ENCODE peak calls at places on chromosomes 7 and 10, in four cellular contexts. One of them, this sample, is unnamed.
A peak's percentile ranks its signal among the peaks of the same experiment; 100 is the strongest.

GRCh38 chr10:59607971-59608370 is 101.7 kb downstream of the SLC16A9 start:
- DNase-seq in HepG2: no peak
- DNase-seq in K562: no peak
- DNase-seq in GM12878: no peak
- DNase-seq in this sample: no peak

GRCh38 chr10:101995451-101996063 is 60.4 kb downstream of the ARMH3 start:
- DNase-seq in HepG2: peak; percentile 33
- DNase-seq in K562: no peak
- DNase-seq in GM12878: no peak
- DNase-seq in this sample: no peak

GRCh38 chr7:44681645-44682044 is 67.0 kb upstream of the ZMIZ2 start:
- DNase-seq in HepG2: no peak
- DNase-seq in K562: no peak
- DNase-seq in GM12878: no peak
- DNase-seq in this sample: no peak

GRCh38 chr7:66877577-66878300 is 43.3 kb upstream of the TMEM248 start:
- DNase-seq in HepG2: no peak
- DNase-seq in K562: no peak
- DNase-seq in GM12878: peak; percentile 54
- DNase-seq in this sample: no peak

GRCh38 chr10:126500866-126501265 is 112.6 kb upstream of the ADAM12 start:
- DNase-seq in HepG2: no peak
- DNase-seq in K562: no peak
- DNase-seq in GM12878: no peak
- DNase-seq in this sample: no peak

GRCh38 chr10:129793479-129793878 is 170.6 kb downstream of the EBF3 start:
- DNase-seq in HepG2: peak; percentile 44
- DNase-seq in K562: no peak
- DNase-seq in GM12878: no peak
- DNase-seq in this sample: no peak

GRCh38 chr10:102781921-102782542 is 38.3 kb downstream of the WBP1L start:
- DNase-seq in HepG2: no peak
- DNase-seq in K562: no peak
- DNase-seq in GM12878: no peak
- DNase-seq in this sample: no peak

GRCh38 chr7:112515989-112516388 is 35.2 kb downstream of the LSMEM1 start:
- DNase-seq in HepG2: no peak
- DNase-seq in K562: peak; percentile 40
- DNase-seq in GM12878: no peak
- DNase-seq in this sample: no peak

GRCh38 chr7:7557252-7557651 is 9.4 kb upstream of the MIOS start:
- DNase-seq in HepG2: no peak
- DNase-seq in K562: no peak
- DNase-seq in GM12878: no peak
- DNase-seq in this sample: no peak

GRCh38 chr7:67913604-67914003 is 917.0 kb downstream of the TYW1 start:
- DNase-seq in HepG2: no peak
- DNase-seq in K562: no peak
- DNase-seq in GM12878: no peak
- DNase-seq in this sample: no peak

GRCh38 chr10:100510533-100511308 is 8.9 kb downstream of the SEC31B start:
- DNase-seq in HepG2: no peak
- DNase-seq in K562: no peak
- DNase-seq in GM12878: no peak
- DNase-seq in this sample: no peak

GRCh38 chr7:13028731-13029099 is 341.3 kb downstream of the ARL4A start:
- DNase-seq in HepG2: no peak
- DNase-seq in K562: no peak
- DNase-seq in GM12878: no peak
- DNase-seq in this sample: no peak

GRCh38 chr10:3248526-3249255 is 76.1 kb upstream of the PITRM1 start:
- DNase-seq in HepG2: no peak
- DNase-seq in K562: peak; percentile 22
- DNase-seq in GM12878: no peak
- DNase-seq in this sample: no peak

GRCh38 chr7:14228341-14228740 is 238.9 kb upstream of the ETV1 start:
- DNase-seq in HepG2: no peak
- DNase-seq in K562: no peak
- DNase-seq in GM12878: no peak
- DNase-seq in this sample: no peak

GRCh38 chr10:70296406-70296899 is 12.6 kb upstream of the NPFFR1 start:
- DNase-seq in HepG2: no peak
- DNase-seq in K562: peak; percentile 82
- DNase-seq in GM12878: no peak
- DNase-seq in this sample: no peak

DNA sequence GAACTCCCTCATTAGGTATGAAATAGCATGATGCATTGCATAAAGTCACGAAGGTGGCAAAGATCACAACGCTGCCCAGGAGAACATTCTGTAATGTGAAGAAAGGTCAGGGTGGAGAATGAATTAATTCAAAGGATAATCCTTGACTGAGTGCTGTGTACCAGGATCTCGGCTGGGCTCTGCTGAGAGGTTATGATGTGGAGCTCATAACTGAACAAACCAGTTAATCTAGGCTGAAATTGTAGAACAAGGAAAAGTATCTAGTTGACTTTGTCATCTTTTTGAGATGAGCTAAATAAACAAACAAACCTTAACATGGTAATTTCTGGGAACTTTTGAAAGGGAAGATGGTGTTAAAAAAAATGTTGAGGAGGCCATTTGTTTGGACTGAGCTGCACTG is 6.1 kb downstream of the MSMB start:
- DNase-seq in HepG2: no peak
- DNase-seq in K562: no peak
- DNase-seq in GM12878: no peak
- DNase-seq in this sample: no peak
- TF ChIP-seq FOXK2 in HepG2: no peak
- TF ChIP-seq FOXK2 in K562: no peak
- TF ChIP-seq FOXK2 in GM12878: no peak
- TF ChIP-seq FOXK2 in this sample: no peak

GRCh38 chr10:124564881-124565280 is 103.3 kb downstream of the LHPP start:
- DNase-seq in HepG2: no peak
- DNase-seq in K562: no peak
- DNase-seq in GM12878: no peak
- DNase-seq in this sample: no peak

GRCh38 chr10:124566981-124567835 is 105.6 kb downstream of the LHPP start:
- DNase-seq in HepG2: no peak
- DNase-seq in K562: no peak
- DNase-seq in GM12878: no peak
- DNase-seq in this sample: no peak

GRCh38 chr10:124566222-124566888 is 104.7 kb downstream of the LHPP start:
- DNase-seq in HepG2: no peak
- DNase-seq in K562: no peak
- DNase-seq in GM12878: no peak
- DNase-seq in this sample: no peak

GRCh38 chr10:124563320-124563719 is 101.7 kb downstream of the LHPP start:
- DNase-seq in HepG2: no peak
- DNase-seq in K562: no peak
- DNase-seq in GM12878: no peak
- DNase-seq in this sample: no peak

DNA sequence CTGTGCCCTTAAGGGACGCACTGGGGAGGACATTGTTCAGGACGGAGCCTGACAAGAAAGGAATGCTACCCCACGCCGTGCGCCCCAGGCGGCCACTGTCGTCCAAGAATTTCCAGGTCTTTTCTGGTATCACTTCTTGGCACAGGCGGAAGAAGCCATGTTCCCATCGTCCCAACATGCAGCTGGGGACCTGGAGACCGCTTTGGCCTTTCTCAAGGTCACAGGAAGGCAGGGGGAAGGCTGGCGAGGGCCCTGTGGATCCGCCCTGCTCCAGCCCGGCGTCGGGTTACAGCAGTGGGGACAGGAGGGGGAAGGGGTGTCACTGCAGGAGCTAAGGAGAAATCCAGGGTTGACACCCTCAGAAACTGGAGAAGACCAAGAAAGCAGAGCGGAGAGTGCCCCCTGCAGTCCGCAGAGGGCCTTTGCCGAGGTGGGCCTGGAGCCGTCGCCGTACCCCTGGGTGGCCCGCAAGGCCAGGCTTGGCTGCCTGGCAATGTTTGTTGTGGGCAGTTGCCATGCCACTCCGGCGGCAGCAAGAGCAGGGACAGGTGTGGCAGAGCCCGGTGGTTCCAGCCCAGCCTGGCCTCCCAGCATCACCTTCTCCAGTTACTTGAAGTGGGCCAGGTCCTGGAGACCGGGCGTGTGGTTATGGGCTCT is 104.1 kb downstream of the LHPP start:
- DNase-seq in HepG2: peak; percentile 69
- DNase-seq in K562: peak; percentile 68
- DNase-seq in GM12878: no peak
- DNase-seq in this sample: peak; percentile 78
- TF ChIP-seq FOXK2 in HepG2: no peak
- TF ChIP-seq FOXK2 in K562: no peak
- TF ChIP-seq FOXK2 in GM12878: no peak
- TF ChIP-seq FOXK2 in this sample: no peak

DNA sequence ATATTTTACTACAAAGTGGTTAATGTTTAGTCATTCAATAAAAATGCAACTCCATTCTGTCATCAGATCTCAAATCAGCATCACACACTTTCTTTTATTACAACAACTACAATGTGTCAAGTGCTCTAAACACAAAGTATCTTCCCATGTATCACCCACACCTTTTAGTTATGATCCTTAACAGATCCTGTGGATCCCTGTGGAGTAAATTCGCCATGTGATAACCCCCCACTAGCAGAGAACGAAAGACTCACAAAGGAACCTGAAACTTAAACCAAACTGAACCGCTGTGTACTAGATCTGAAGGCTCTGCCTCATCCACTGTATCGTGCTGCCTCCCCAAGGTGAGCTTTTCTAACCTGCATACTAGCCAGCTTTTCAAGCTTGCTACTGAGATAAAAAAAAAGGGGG is 1.8 kb downstream of the DPY19L1 start:
- DNase-seq in HepG2: peak; percentile 21
- DNase-seq in K562: peak; percentile 44
- DNase-seq in GM12878: no peak
- DNase-seq in this sample: peak; percentile 15
- TF ChIP-seq FOXK2 in HepG2: no peak
- TF ChIP-seq FOXK2 in K562: no peak
- TF ChIP-seq FOXK2 in GM12878: no peak
- TF ChIP-seq FOXK2 in this sample: no peak

DNA sequence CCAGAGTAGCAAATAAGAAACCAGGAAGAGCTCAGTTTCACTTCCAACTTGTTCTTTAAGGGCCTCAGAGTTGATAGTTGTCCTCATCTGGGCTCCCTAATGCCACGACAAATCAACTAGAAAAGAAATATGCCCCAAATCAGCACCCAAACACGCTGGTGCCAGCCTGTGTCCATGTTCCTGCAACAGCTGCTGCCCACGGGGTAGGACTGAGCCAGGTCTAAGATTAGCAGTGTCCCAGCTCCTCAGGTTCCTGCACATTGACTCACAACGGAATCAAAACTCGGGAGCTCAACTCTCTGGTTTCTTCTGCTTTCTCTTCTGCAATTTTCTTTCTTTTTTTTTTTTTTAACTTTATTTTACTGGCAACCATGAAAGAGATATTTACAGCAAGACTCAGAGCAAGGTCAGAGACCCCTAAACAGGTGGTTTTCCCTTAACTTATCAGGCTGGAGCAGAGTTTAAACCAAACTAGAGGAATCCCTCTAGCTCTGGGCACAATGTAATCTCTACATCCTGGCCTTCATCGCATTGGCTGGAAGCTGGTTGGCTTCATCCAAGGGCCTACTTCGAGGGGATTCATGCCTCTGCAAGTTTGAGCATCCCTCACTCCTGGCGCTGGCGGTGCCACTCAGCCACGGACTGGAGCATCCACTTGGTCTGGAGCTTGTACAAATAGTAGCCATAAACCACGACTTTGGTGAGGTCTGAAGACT is 126.1 kb downstream of the PFKFB3 start:
- DNase-seq in HepG2: no peak
- DNase-seq in K562: no peak
- DNase-seq in GM12878: no peak
- DNase-seq in this sample: no peak
- TF ChIP-seq FOXK2 in HepG2: no peak
- TF ChIP-seq FOXK2 in K562: no peak
- TF ChIP-seq FOXK2 in GM12878: no peak
- TF ChIP-seq FOXK2 in this sample: no peak

GRCh38 chr10:33556581-33556980 is 222.1 kb upstream of the NRP1 start:
- DNase-seq in HepG2: no peak
- DNase-seq in K562: no peak
- DNase-seq in GM12878: no peak
- DNase-seq in this sample: no peak
- TF ChIP-seq FOXK2 in HepG2: no peak
- TF ChIP-seq FOXK2 in K562: no peak
- TF ChIP-seq FOXK2 in GM12878: no peak
- TF ChIP-seq FOXK2 in this sample: no peak

GRCh38 chr7:1080918-1081255 is 7.0 kb upstream of the GPER1 start:
- DNase-seq in HepG2: no peak
- DNase-seq in K562: no peak
- DNase-seq in GM12878: no peak
- DNase-seq in this sample: no peak

GRCh38 chr7:1083729-1084657 is 3.9 kb upstream of the GPER1 start:
- DNase-seq in HepG2: no peak
- DNase-seq in K562: no peak
- DNase-seq in GM12878: no peak
- DNase-seq in this sample: no peak

GRCh38 chr7:1081336-1081735 is 6.6 kb upstream of the GPER1 start:
- DNase-seq in HepG2: no peak
- DNase-seq in K562: no peak
- DNase-seq in GM12878: no peak
- DNase-seq in this sample: no peak

GRCh38 chr7:1080251-1080917 is 7.5 kb upstream of the GPER1 start:
- DNase-seq in HepG2: no peak
- DNase-seq in K562: no peak
- DNase-seq in GM12878: no peak
- DNase-seq in this sample: no peak

GRCh38 chr7:1081931-1082401 is 5.9 kb upstream of the GPER1 start:
- DNase-seq in HepG2: no peak
- DNase-seq in K562: no peak
- DNase-seq in GM12878: no peak
- DNase-seq in this sample: no peak
- TF ChIP-seq FOXK2 in HepG2: no peak
- TF ChIP-seq FOXK2 in K562: no peak
- TF ChIP-seq FOXK2 in GM12878: no peak
- TF ChIP-seq FOXK2 in this sample: no peak

GRCh38 chr7:33774762-33775523 is 130.4 kb upstream of the BMPER start:
- DNase-seq in HepG2: no peak
- DNase-seq in K562: no peak
- DNase-seq in GM12878: no peak
- DNase-seq in this sample: peak; percentile 35
- TF ChIP-seq FOXK2 in HepG2: no peak
- TF ChIP-seq FOXK2 in K562: no peak
- TF ChIP-seq FOXK2 in GM12878: no peak
- TF ChIP-seq FOXK2 in this sample: no peak